ENCODE peak calls at places on chromosomes 11 and 22, in five cellular contexts. X, L, B, W and S are unnamed samples.

GRCh38 chr11:96045622-96046456 is 121.9 kb upstream of the MTMR2 start:
- DNase-seq in X (no peak), L (peak), B (no peak), W (peak), S (no peak)

GRCh38 chr11:70367071-70367470 is 31.3 kb upstream of the CTTN start:
- DNase-seq in X (no peak), L (no peak), B (no peak), W (no peak), S (no peak)

GRCh38 chr22:44783581-44783980 is 31.2 kb downstream of the ARHGAP8 start:
- DNase-seq in X (no peak), L (no peak), B (no peak), W (no peak), S (no peak)

GRCh38 chr11:67303989-67304411 is 670 bp downstream of the SSH3 start:
- DNase-seq in X (no peak), L (peak), B (no peak), W (peak), S (no peak)

GRCh38 chr11:105609832-105610781 is at the start of gene GRIA4:
- DNase-seq in X (peak), L (peak), B (no peak), W (no peak), S (no peak)

GRCh38 chr11:65498042-65498726 is 661 bp upstream of the MALAT1 start:
- DNase-seq in X (no peak), L (peak), B (peak), W (peak), S (peak)

GRCh38 chr11:28107331-28107725 is 628 bp downstream of the KIF18A start:
- DNase-seq in X (no peak), L (no peak), B (no peak), W (no peak), S (no peak)

GRCh38 chr11:108609681-108610080 is 16.1 kb upstream of the EXPH5 start:
- DNase-seq in X (peak), L (no peak), B (no peak), W (no peak), S (no peak)

GRCh38 chr11:65496304-65497140 is 2.3 kb upstream of the MALAT1 start:
- DNase-seq in X (no peak), L (no peak), B (no peak), W (peak), S (no peak)

GRCh38 chr22:17436981-17437410 is 67.7 kb downstream of the CECR2 start:
- DNase-seq in X (no peak), L (no peak), B (no peak), W (no peak), S (no peak)

GRCh38 chr11:79249341-79249993 is 191.4 kb downstream of the TENM4 start:
- DNase-seq in X (peak), L (no peak), B (no peak), W (no peak), S (no peak)